ENCODE peak calls at places on chromosome 14, in eight cellular contexts. I, H, O, W, D, S, M and B are unnamed samples.

GRCh38 chr14:88868558-88869159 is 44.2 kb downstream of the TTC8 start:
- DNase-seq in I (peak), H (no peak), O (peak), W (no peak), D (peak), S (no peak), M (peak), B (no peak)

GRCh38 chr14:72448212-72448611 is 445.7 kb downstream of the DPF3 start:
- DNase-seq in I (no peak), H (no peak), O (no peak), W (no peak), D (no peak), S (no peak), M (no peak), B (no peak)

GRCh38 chr14:49946320-49947141 is 53.6 kb downstream of the ARF6 start:
- DNase-seq in I (peak), H (no peak), O (peak), W (peak), D (peak), S (no peak), M (no peak), B (peak)

GRCh38 chr14:49992901-49993335 is 100.0 kb downstream of the ARF6 start:
- DNase-seq in I (no peak), H (no peak), O (no peak), W (no peak), D (peak), S (no peak), M (no peak), B (no peak)

GRCh38 chr14:80491131-80491530 is 279.8 kb upstream of the DIO2 start:
- DNase-seq in I (no peak), H (no peak), O (peak), W (no peak), D (no peak), S (no peak), M (peak), B (no peak)

GRCh38 chr14:99779751-99780150 is 13.5 kb upstream of the EML1 start:
- DNase-seq in I (no peak), H (no peak), O (no peak), W (no peak), D (peak), S (no peak), M (no peak), B (no peak)

GRCh38 chr14:64758711-64759554 is 54.7 kb downstream of the PLEKHG3 start:
- DNase-seq in I (peak), H (no peak), O (no peak), W (peak), D (peak), S (peak), M (no peak), B (no peak)

GRCh38 chr14:22549981-22550670 is 38.9 kb downstream of the DAD1 start:
- DNase-seq in I (no peak), H (no peak), O (peak), W (no peak), D (no peak), S (no peak), M (peak), B (no peak)

GRCh38 chr14:52355526-52355925 is 41.4 kb downstream of the PTGER2 start:
- DNase-seq in I (no peak), H (no peak), O (no peak), W (no peak), D (no peak), S (no peak), M (no peak), B (no peak)

GRCh38 chr14:81363746-81364400 is 36.3 kb downstream of the STON2 start:
- DNase-seq in I (peak), H (no peak), O (peak), W (no peak), D (peak), S (no peak), M (no peak), B (no peak)

GRCh38 chr14:96917442-96917963 is 120.3 kb downstream of the VRK1 start:
- DNase-seq in I (no peak), H (no peak), O (no peak), W (no peak), D (no peak), S (no peak), M (no peak), B (no peak)

GRCh38 chr14:91466192-91466591 is 43.9 kb downstream of the PPP4R3A start:
- DNase-seq in I (peak), H (no peak), O (no peak), W (no peak), D (no peak), S (no peak), M (no peak), B (no peak)

GRCh38 chr14:81452766-81453165 is 52.6 kb upstream of the STON2 start:
- DNase-seq in I (no peak), H (no peak), O (no peak), W (no peak), D (no peak), S (no peak), M (no peak), B (no peak)

GRCh38 chr14:39374846-39375245 is 57.4 kb downstream of the FBXO33 start:
- DNase-seq in I (no peak), H (no peak), O (no peak), W (no peak), D (peak), S (no peak), M (no peak), B (no peak)

GRCh38 chr14:50736932-50737419 is 68.9 kb upstream of the SAV1 start:
- DNase-seq in I (no peak), H (no peak), O (no peak), W (no peak), D (no peak), S (no peak), M (no peak), B (no peak)